ENCODE peak calls at places on chromosomes 16 and 17, in eight cellular contexts. One of them, this sample, is unnamed.

GRCh38 chr17:40480501-40481003 is 20.9 kb downstream of the TNS4 start:
- DNase-seq in fibroblast of villous mesenchyme: peak
- DNase-seq in thoracic aorta: no peak
- DNase-seq in IMR-90: no peak
- DNase-seq in tibial artery: no peak
- DNase-seq in naive thymus-derived CD4-positive, alpha-beta T cell: peak
- DNase-seq in trophoblast cell: no peak
- DNase-seq in choroid plexus epithelial cell: no peak
- DNase-seq in this sample: peak

GRCh38 chr16:68756250-68757051 is 19.4 kb downstream of the CDH1 start:
- DNase-seq in fibroblast of villous mesenchyme: peak
- DNase-seq in thoracic aorta: no peak
- DNase-seq in IMR-90: no peak
- DNase-seq in tibial artery: no peak
- DNase-seq in naive thymus-derived CD4-positive, alpha-beta T cell: no peak
- DNase-seq in trophoblast cell: peak
- DNase-seq in choroid plexus epithelial cell: no peak
- DNase-seq in this sample: no peak

GRCh38 chr16:73011926-73012325 is 36.0 kb downstream of the ZFHX3 start:
- DNase-seq in fibroblast of villous mesenchyme: no peak
- DNase-seq in thoracic aorta: no peak
- DNase-seq in IMR-90: no peak
- DNase-seq in tibial artery: peak
- DNase-seq in naive thymus-derived CD4-positive, alpha-beta T cell: no peak
- DNase-seq in trophoblast cell: no peak
- DNase-seq in choroid plexus epithelial cell: no peak
- DNase-seq in this sample: peak

GRCh38 chr17:82859431-82860403 is 19.9 kb upstream of the ZNF750 start:
- DNase-seq in fibroblast of villous mesenchyme: peak
- DNase-seq in thoracic aorta: no peak
- DNase-seq in IMR-90: peak
- DNase-seq in tibial artery: peak
- DNase-seq in naive thymus-derived CD4-positive, alpha-beta T cell: peak
- DNase-seq in trophoblast cell: peak
- DNase-seq in choroid plexus epithelial cell: peak
- DNase-seq in this sample: peak

GRCh38 chr17:17503566-17504130 is 7.5 kb upstream of the RASD1 start:
- DNase-seq in fibroblast of villous mesenchyme: no peak
- DNase-seq in thoracic aorta: no peak
- DNase-seq in IMR-90: no peak
- DNase-seq in tibial artery: no peak
- DNase-seq in naive thymus-derived CD4-positive, alpha-beta T cell: no peak
- DNase-seq in trophoblast cell: no peak
- DNase-seq in choroid plexus epithelial cell: no peak
- DNase-seq in this sample: no peak

GRCh38 chr17:48729335-48730239 is 1.0 kb upstream of the HOXB13 start:
- DNase-seq in fibroblast of villous mesenchyme: peak
- DNase-seq in thoracic aorta: no peak
- DNase-seq in IMR-90: no peak
- DNase-seq in tibial artery: no peak
- DNase-seq in naive thymus-derived CD4-positive, alpha-beta T cell: no peak
- DNase-seq in trophoblast cell: no peak
- DNase-seq in choroid plexus epithelial cell: no peak
- DNase-seq in this sample: no peak

GRCh38 chr17:57295526-57296023 is 39.3 kb downstream of the MSI2 start:
- DNase-seq in fibroblast of villous mesenchyme: peak
- DNase-seq in thoracic aorta: no peak
- DNase-seq in IMR-90: peak
- DNase-seq in tibial artery: no peak
- DNase-seq in naive thymus-derived CD4-positive, alpha-beta T cell: no peak
- DNase-seq in trophoblast cell: peak
- DNase-seq in choroid plexus epithelial cell: peak
- DNase-seq in this sample: no peak

GRCh38 chr17:27532269-27533067 is 76.2 kb downstream of the KSR1 start:
- DNase-seq in fibroblast of villous mesenchyme: peak
- DNase-seq in thoracic aorta: no peak
- DNase-seq in IMR-90: peak
- DNase-seq in tibial artery: no peak
- DNase-seq in naive thymus-derived CD4-positive, alpha-beta T cell: no peak
- DNase-seq in trophoblast cell: peak
- DNase-seq in choroid plexus epithelial cell: peak
- DNase-seq in this sample: no peak

GRCh38 chr17:68955181-68955841 is at the start of gene ABCA8:
- DNase-seq in fibroblast of villous mesenchyme: peak
- DNase-seq in thoracic aorta: no peak
- DNase-seq in IMR-90: peak
- DNase-seq in tibial artery: no peak
- DNase-seq in naive thymus-derived CD4-positive, alpha-beta T cell: no peak
- DNase-seq in trophoblast cell: no peak
- DNase-seq in choroid plexus epithelial cell: peak
- DNase-seq in this sample: no peak

GRCh38 chr16:50699345-50700159 is 6.1 kb downstream of the NOD2 start:
- DNase-seq in fibroblast of villous mesenchyme: peak
- DNase-seq in thoracic aorta: no peak
- DNase-seq in IMR-90: peak
- DNase-seq in tibial artery: no peak
- DNase-seq in naive thymus-derived CD4-positive, alpha-beta T cell: peak
- DNase-seq in trophoblast cell: no peak
- DNase-seq in choroid plexus epithelial cell: peak
- DNase-seq in this sample: no peak

GRCh38 chr16:50696126-50696525 is 2.7 kb downstream of the NOD2 start:
- DNase-seq in fibroblast of villous mesenchyme: no peak
- DNase-seq in thoracic aorta: no peak
- DNase-seq in IMR-90: no peak
- DNase-seq in tibial artery: peak
- DNase-seq in naive thymus-derived CD4-positive, alpha-beta T cell: no peak
- DNase-seq in trophoblast cell: no peak
- DNase-seq in choroid plexus epithelial cell: no peak
- DNase-seq in this sample: no peak

GRCh38 chr16:50696575-50697420 is 3.4 kb downstream of the NOD2 start:
- DNase-seq in fibroblast of villous mesenchyme: peak
- DNase-seq in thoracic aorta: peak
- DNase-seq in IMR-90: peak
- DNase-seq in tibial artery: peak
- DNase-seq in naive thymus-derived CD4-positive, alpha-beta T cell: no peak
- DNase-seq in trophoblast cell: peak
- DNase-seq in choroid plexus epithelial cell: peak
- DNase-seq in this sample: no peak

GRCh38 chr16:50697421-50697715 is 4.0 kb downstream of the NOD2 start:
- DNase-seq in fibroblast of villous mesenchyme: no peak
- DNase-seq in thoracic aorta: no peak
- DNase-seq in IMR-90: no peak
- DNase-seq in tibial artery: peak
- DNase-seq in naive thymus-derived CD4-positive, alpha-beta T cell: no peak
- DNase-seq in trophoblast cell: no peak
- DNase-seq in choroid plexus epithelial cell: no peak
- DNase-seq in this sample: no peak

GRCh38 chr16:50697881-50698767 is 4.7 kb downstream of the NOD2 start:
- DNase-seq in fibroblast of villous mesenchyme: peak
- DNase-seq in thoracic aorta: no peak
- DNase-seq in IMR-90: peak
- DNase-seq in tibial artery: peak
- DNase-seq in naive thymus-derived CD4-positive, alpha-beta T cell: peak
- DNase-seq in trophoblast cell: no peak
- DNase-seq in choroid plexus epithelial cell: peak
- DNase-seq in this sample: no peak
- H3K4me3 ChIP-seq in fibroblast of villous mesenchyme: peak
- H3K4me3 ChIP-seq in thoracic aorta: peak
- H3K4me3 ChIP-seq in IMR-90: peak
- H3K4me3 ChIP-seq in tibial artery: peak
- H3K4me3 ChIP-seq in naive thymus-derived CD4-positive, alpha-beta T cell: peak
- H3K4me3 ChIP-seq in trophoblast cell: peak
- H3K4me3 ChIP-seq in choroid plexus epithelial cell: peak
- H3K4me3 ChIP-seq in this sample: no peak

GRCh38 chr17:79011451-79012147 is 2.0 kb upstream of the CANT1 start:
- DNase-seq in fibroblast of villous mesenchyme: peak
- DNase-seq in thoracic aorta: no peak
- DNase-seq in IMR-90: peak
- DNase-seq in tibial artery: no peak
- DNase-seq in naive thymus-derived CD4-positive, alpha-beta T cell: no peak
- DNase-seq in trophoblast cell: peak
- DNase-seq in choroid plexus epithelial cell: peak
- DNase-seq in this sample: no peak

GRCh38 chr17:79012563-79013134 is 3.1 kb upstream of the CANT1 start:
- DNase-seq in fibroblast of villous mesenchyme: no peak
- DNase-seq in thoracic aorta: no peak
- DNase-seq in IMR-90: no peak
- DNase-seq in tibial artery: peak
- DNase-seq in naive thymus-derived CD4-positive, alpha-beta T cell: no peak
- DNase-seq in trophoblast cell: no peak
- DNase-seq in choroid plexus epithelial cell: no peak
- DNase-seq in this sample: no peak

GRCh38 chr17:79008666-79009387 is 737 bp downstream of the CANT1 start:
- DNase-seq in fibroblast of villous mesenchyme: no peak
- DNase-seq in thoracic aorta: no peak
- DNase-seq in IMR-90: no peak
- DNase-seq in tibial artery: peak
- DNase-seq in naive thymus-derived CD4-positive, alpha-beta T cell: no peak
- DNase-seq in trophoblast cell: no peak
- DNase-seq in choroid plexus epithelial cell: no peak
- DNase-seq in this sample: no peak

GRCh38 chr17:79009397-79010303 is at the start of gene CANT1:
- DNase-seq in fibroblast of villous mesenchyme: peak
- DNase-seq in thoracic aorta: no peak
- DNase-seq in IMR-90: peak
- DNase-seq in tibial artery: peak
- DNase-seq in naive thymus-derived CD4-positive, alpha-beta T cell: peak
- DNase-seq in trophoblast cell: peak
- DNase-seq in choroid plexus epithelial cell: peak
- DNase-seq in this sample: peak

GRCh38 chr17:79010304-79010646 is 711 bp upstream of the CANT1 start:
- DNase-seq in fibroblast of villous mesenchyme: no peak
- DNase-seq in thoracic aorta: no peak
- DNase-seq in IMR-90: no peak
- DNase-seq in tibial artery: peak
- DNase-seq in naive thymus-derived CD4-positive, alpha-beta T cell: no peak
- DNase-seq in trophoblast cell: no peak
- DNase-seq in choroid plexus epithelial cell: no peak
- DNase-seq in this sample: no peak
- H3K4me3 ChIP-seq in fibroblast of villous mesenchyme: peak
- H3K4me3 ChIP-seq in thoracic aorta: peak
- H3K4me3 ChIP-seq in IMR-90: peak
- H3K4me3 ChIP-seq in tibial artery: peak
- H3K4me3 ChIP-seq in naive thymus-derived CD4-positive, alpha-beta T cell: peak
- H3K4me3 ChIP-seq in trophoblast cell: peak
- H3K4me3 ChIP-seq in choroid plexus epithelial cell: peak
- H3K4me3 ChIP-seq in this sample: peak

DNA sequence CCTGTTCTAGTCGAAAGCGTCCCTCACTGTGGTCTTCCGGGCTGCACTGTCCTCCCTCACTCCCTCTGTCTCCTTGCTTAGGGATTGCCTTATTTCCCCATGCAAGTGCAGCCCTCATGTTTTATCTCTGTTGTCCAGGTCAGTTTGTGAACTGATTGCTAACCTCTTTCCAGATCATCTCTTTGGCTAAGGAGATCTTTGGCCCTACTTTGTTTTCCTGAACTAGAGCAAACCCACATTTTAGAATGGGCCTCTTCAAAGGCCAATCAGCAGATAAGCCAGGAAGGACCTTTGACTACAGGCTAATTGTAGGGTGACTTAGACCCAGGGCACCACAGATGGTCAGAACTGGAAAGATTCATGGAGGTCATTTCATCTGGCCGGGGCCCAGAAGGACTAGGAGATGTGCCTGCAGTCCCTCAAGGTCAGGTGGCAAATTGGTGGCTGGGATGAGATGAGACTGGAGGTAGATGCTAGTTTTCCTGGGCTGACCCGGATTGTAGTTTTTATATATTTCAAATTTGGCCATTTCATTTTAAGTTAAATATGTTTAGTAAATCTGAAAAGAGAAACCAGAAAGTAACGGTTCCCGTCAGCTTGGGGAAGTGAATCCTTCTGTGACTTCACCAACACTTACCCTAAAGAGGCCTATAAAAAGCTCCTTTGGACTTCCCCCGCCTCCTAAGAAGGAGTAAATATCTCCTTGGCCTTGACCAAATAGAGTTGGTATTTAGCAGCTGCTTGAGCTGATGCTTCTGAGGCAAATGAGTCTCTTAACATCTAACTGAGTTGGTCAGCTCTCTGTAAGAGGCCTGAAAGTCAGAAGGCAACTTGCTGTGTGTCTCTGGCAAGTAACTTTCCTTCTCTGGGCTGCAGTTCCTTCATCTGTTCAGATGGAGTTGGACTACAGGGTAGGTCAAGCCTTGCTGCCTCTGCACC is 6.3 kb upstream of the SLC25A19 start:
- DNase-seq in fibroblast of villous mesenchyme: no peak
- DNase-seq in thoracic aorta: no peak
- DNase-seq in IMR-90: no peak
- DNase-seq in tibial artery: no peak
- DNase-seq in naive thymus-derived CD4-positive, alpha-beta T cell: no peak
- DNase-seq in trophoblast cell: no peak
- DNase-seq in choroid plexus epithelial cell: no peak
- DNase-seq in this sample: no peak
- H3K4me3 ChIP-seq in fibroblast of villous mesenchyme: no peak
- H3K4me3 ChIP-seq in thoracic aorta: no peak
- H3K4me3 ChIP-seq in IMR-90: no peak
- H3K4me3 ChIP-seq in tibial artery: no peak
- H3K4me3 ChIP-seq in naive thymus-derived CD4-positive, alpha-beta T cell: no peak
- H3K4me3 ChIP-seq in trophoblast cell: no peak
- H3K4me3 ChIP-seq in choroid plexus epithelial cell: no peak
- H3K4me3 ChIP-seq in this sample: no peak

DNA sequence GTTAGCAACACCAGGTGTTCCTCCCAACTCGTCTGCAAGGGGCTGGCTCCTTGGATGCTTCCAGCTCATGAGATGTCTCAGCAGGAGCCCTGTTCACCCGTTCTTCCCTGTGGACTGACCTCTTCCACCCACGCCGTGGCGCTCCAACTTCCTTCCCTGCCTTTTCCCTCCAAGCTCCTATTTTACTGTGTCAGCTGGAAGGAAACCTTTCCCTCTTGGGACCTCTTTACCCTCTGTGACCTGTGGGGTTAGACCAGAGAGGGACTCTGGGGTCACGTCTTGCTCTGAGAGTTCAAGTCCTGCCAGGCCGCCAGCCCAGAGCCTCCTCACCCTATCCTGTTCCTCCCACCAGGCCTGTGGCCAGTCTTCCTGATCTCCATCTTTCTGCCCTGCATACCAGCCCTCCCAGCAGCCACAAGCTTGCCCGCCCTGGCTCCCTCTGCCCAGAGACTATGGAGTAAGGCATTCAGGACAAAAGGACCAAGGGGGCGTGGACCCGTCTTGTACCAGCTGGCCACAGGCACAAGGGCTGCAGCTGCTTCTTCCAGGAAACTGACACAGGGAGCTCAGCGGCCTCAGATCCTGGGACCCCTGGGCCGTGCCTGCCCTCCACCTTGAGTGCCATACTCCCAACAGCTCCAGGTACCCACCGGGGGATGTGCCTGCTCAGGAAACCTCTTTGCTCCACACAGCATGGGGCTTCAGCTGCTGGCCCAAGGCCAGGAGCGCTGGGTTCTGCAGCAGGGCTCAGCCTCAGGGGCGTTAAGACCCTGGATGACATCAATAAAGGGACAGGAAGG is 3.0 kb downstream of the PAQR4 start:
- DNase-seq in fibroblast of villous mesenchyme: no peak
- DNase-seq in thoracic aorta: no peak
- DNase-seq in IMR-90: no peak
- DNase-seq in tibial artery: no peak
- DNase-seq in naive thymus-derived CD4-positive, alpha-beta T cell: no peak
- DNase-seq in trophoblast cell: no peak
- DNase-seq in choroid plexus epithelial cell: no peak
- DNase-seq in this sample: no peak
- H3K4me3 ChIP-seq in fibroblast of villous mesenchyme: no peak
- H3K4me3 ChIP-seq in thoracic aorta: no peak
- H3K4me3 ChIP-seq in IMR-90: no peak
- H3K4me3 ChIP-seq in tibial artery: no peak
- H3K4me3 ChIP-seq in naive thymus-derived CD4-positive, alpha-beta T cell: no peak
- H3K4me3 ChIP-seq in trophoblast cell: no peak
- H3K4me3 ChIP-seq in choroid plexus epithelial cell: no peak
- H3K4me3 ChIP-seq in this sample: no peak

This sample was measured in Jurkat, Clone E6-1.